ENCODE peak calls at places on chromosomes 16 and 17, in seven cellular contexts. N is iPS-NIHi11; L is left cardiac atrium; U is CD4-positive, alpha-beta memory T cell; X is SJSA1; G is SW480; E is NCI-H1105 treated with DMSO at 0.1 percent for 48 hours. H is an unnamed sample.

GRCh38 chr16:85919271-85920267 is 20.6 kb downstream of the IRF8 start:
- DNase-seq in E (no peak), X (no peak), N (no peak), U (no peak), G (no peak), L (no peak), H (no peak)

GRCh38 chr17:82019905-82020873 is 2.5 kb downstream of the CENPX start:
- DNase-seq in L (peak; percentile 66), U (peak; percentile 43), N (peak; percentile 88), X (peak; percentile 81), E (peak; percentile 21), G (peak; percentile 82), H (peak; percentile 81)

GRCh38 chr16:46830417-46830901 is 521 bp downstream of the C16orf87 start:
- DNase-seq in X (no peak), E (no peak), G (peak; percentile 29), N (no peak), U (peak; percentile 40), L (peak; percentile 42), H (peak; percentile 68)

GRCh38 chr16:5065813-5066212 is at the start of gene C16orf89:
- DNase-seq in U (no peak), X (no peak), L (no peak), N (no peak), E (no peak), G (no peak), H (peak; percentile 81)

GRCh38 chr16:46908540-46909372 is 24.6 kb downstream of the GPT2 start:
- DNase-seq in N (peak; percentile 85), E (peak; percentile 78), U (peak; percentile 49), X (peak; percentile 71), L (peak; percentile 48), G (peak; percentile 44), H (no peak)

GRCh38 chr16:73145166-73145565 is 97.2 kb upstream of the ZFHX3 start:
- DNase-seq in X (no peak), U (no peak), G (no peak), L (no peak), N (peak; percentile 38), E (no peak), H (no peak)

GRCh38 chr17:53662608-53663007 is 160.1 kb upstream of the KIF2B start:
- DNase-seq in N (no peak), U (no peak), E (no peak), G (no peak), X (no peak), L (no peak), H (no peak)

GRCh38 chr16:19085679-19086200 is 18.3 kb downstream of the COQ7 start:
- DNase-seq in G (no peak), N (no peak), X (no peak), U (no peak), E (no peak), L (no peak), H (no peak)

GRCh38 chr17:65855675-65856074 is 294.2 kb upstream of the AXIN2 start:
- DNase-seq in E (no peak), U (no peak), N (no peak), G (no peak), L (no peak), X (no peak), H (no peak)

GRCh38 chr17:42305543-42306384 is 17.5 kb downstream of the STAT5A start:
- DNase-seq in L (no peak), X (no peak), N (no peak), E (no peak), U (peak; percentile 42), G (no peak), H (no peak)

GRCh38 chr17:82297280-82297803 is 20.1 kb downstream of the CD7 start:
- DNase-seq in E (no peak), U (peak; percentile 83), G (peak; percentile 88), X (peak; percentile 91), L (peak; percentile 90), N (no peak), H (peak; percentile 92)

GRCh38 chr17:29162909-29163341 is 17.3 kb downstream of the MYO18A start:
- DNase-seq in G (no peak), U (no peak), N (no peak), X (no peak), E (no peak), L (no peak), H (no peak)

GRCh38 chr16:1731073-1731472 is 25.1 kb downstream of the MAPK8IP3 start:
- DNase-seq in X (no peak), U (no peak), E (no peak), G (no peak), L (no peak), N (peak; percentile 13), H (no peak)

GRCh38 chr16:29862383-29862883 is 593 bp downstream of the CDIPT start:
- DNase-seq in X (no peak), G (peak; percentile 43), E (peak; percentile 8), U (no peak), L (peak; percentile 45), N (peak; percentile 36), H (no peak)

GRCh38 chr17:68491381-68491849 is 20.8 kb upstream of the PRKAR1A start:
- DNase-seq in E (no peak), G (no peak), L (no peak), X (no peak), U (no peak), N (no peak), H (peak; percentile 61)

GRCh38 chr16:84603115-84603816 is 14.6 kb downstream of the COTL1 start:
- DNase-seq in L (peak; percentile 92), N (no peak), G (no peak), U (no peak), E (no peak), X (peak; percentile 97), H (peak; percentile 85)

GRCh38 chr17:59892251-59892848 is 393 bp downstream of the TUBD1 start:
- DNase-seq in G (no peak), X (no peak), E (no peak), L (no peak), N (peak; percentile 73), U (no peak), H (no peak)

GRCh38 chr17:16939606-16940115 is 32.3 kb downstream of the TNFRSF13B start:
- DNase-seq in N (no peak), U (no peak), L (peak; percentile 17), X (peak; percentile 38), E (no peak), G (no peak), H (peak; percentile 42)

GRCh38 chr16:21301895-21302291 is 23.8 kb upstream of the CRYM start:
- DNase-seq in U (no peak), G (peak; percentile 13), N (no peak), L (no peak), E (no peak), X (no peak), H (no peak)

GRCh38 chr17:57985675-57985974 is 2.4 kb downstream of the VEZF1 start:
- DNase-seq in E (no peak), X (no peak), N (no peak), U (no peak), G (peak; percentile 58), L (no peak), H (no peak)

GRCh38 chr17:77400445-77400870 is 259.7 kb downstream of the SEC14L1 start:
- DNase-seq in E (no peak), L (no peak), X (peak; percentile 70), U (peak; percentile 75), G (no peak), N (peak; percentile 62), H (peak; percentile 63)

GRCh38 chr17:66192378-66192687 is 400 bp upstream of the CEP112 start:
- DNase-seq in G (no peak), X (no peak), E (no peak), L (no peak), U (no peak), N (no peak), H (no peak)

GRCh38 chr16:58026705-58027340 is 1.3 kb downstream of the MMP15 start:
- DNase-seq in E (no peak), G (no peak), L (no peak), X (no peak), N (no peak), U (no peak), H (peak; percentile 55)

GRCh38 chr16:14202697-14203096 is 131.6 kb downstream of the MRTFB start:
- DNase-seq in L (no peak), N (no peak), U (no peak), G (peak; percentile 7), X (no peak), E (peak; percentile 78), H (no peak)

GRCh38 chr17:77688369-77688768 is 270.1 kb upstream of the TNRC6C start:
- DNase-seq in U (no peak), E (no peak), L (no peak), G (no peak), N (no peak), X (no peak), H (no peak)

GRCh38 chr17:2076461-2076984 is 21.6 kb downstream of the HIC1 start:
- DNase-seq in L (no peak), E (no peak), U (no peak), G (no peak), N (no peak), X (peak; percentile 60), H (no peak)

GRCh38 chr16:78553268-78554044 is 454.0 kb downstream of the WWOX start:
- DNase-seq in L (no peak), E (no peak), U (no peak), N (no peak), G (no peak), X (no peak), H (no peak)

GRCh38 chr16:73036074-73036826 is 11.7 kb downstream of the ZFHX3 start:
- DNase-seq in E (no peak), L (no peak), U (no peak), G (no peak), N (peak; percentile 48), X (no peak), H (no peak)

GRCh38 chr17:75531724-75532090 is 6.2 kb downstream of the LLGL2 start:
- DNase-seq in E (no peak), X (no peak), U (no peak), N (peak; percentile 28), L (no peak), G (peak; percentile 52), H (peak; percentile 69)